ENCODE peak calls at places on chromosomes 4 and X, in eight cellular contexts. U, E, P, X, C, Q, T and M are unnamed samples.

GRCh38 chr4:151743128-151743854 is 17.5 kb downstream of the GATB start:
- DNase-seq in U (no peak), E (no peak), P (no peak), X (no peak), C (peak; percentile 25), Q (no peak), T (no peak), M (no peak)

GRCh38 chrX:51860679-51861078 is 32.7 kb upstream of the MAGED1 start:
- DNase-seq in U (no peak), E (no peak), P (no peak), X (peak; percentile 18), C (peak; percentile 48), Q (no peak), T (no peak), M (no peak)

GRCh38 chr4:176791591-176792347 is 953 bp downstream of the VEGFC start:
- DNase-seq in U (no peak), E (peak; percentile 25), P (no peak), X (peak; percentile 8), C (peak; percentile 63), Q (peak; percentile 62), T (no peak), M (peak; percentile 20)

GRCh38 chr4:184437565-184437964 is 36.8 kb downstream of the IRF2 start:
- DNase-seq in U (no peak), E (no peak), P (no peak), X (no peak), C (no peak), Q (no peak), T (no peak), M (no peak)

GRCh38 chrX:118976599-118977340 is 2.4 kb downstream of the LONRF3 start:
- DNase-seq in U (peak; percentile 58), E (peak; percentile 75), P (no peak), X (peak; percentile 68), C (no peak), Q (peak; percentile 80), T (peak; percentile 66), M (no peak)

GRCh38 chr4:8675906-8676305 is 83.3 kb downstream of the CPZ start:
- DNase-seq in U (no peak), E (no peak), P (no peak), X (no peak), C (no peak), Q (peak; percentile 26), T (no peak), M (no peak)

GRCh38 chr4:113979157-113979972 is at the start of gene ARSJ:
- DNase-seq in U (peak; percentile 64), E (peak; percentile 56), P (peak; percentile 65), X (peak; percentile 51), C (peak; percentile 86), Q (peak; percentile 81), T (peak; percentile 51), M (peak; percentile 67)

GRCh38 chr4:1043658-1044468 is 32.4 kb downstream of the FGFRL1 start:
- DNase-seq in U (peak; percentile 89), E (peak; percentile 77), P (peak; percentile 98), X (peak; percentile 85), C (peak; percentile 99), Q (peak; percentile 97), T (peak; percentile 94), M (peak; percentile 91)

GRCh38 chr4:106803107-106803506 is 233.0 kb downstream of the DKK2 start:
- DNase-seq in U (no peak), E (no peak), P (no peak), X (no peak), C (peak; percentile 10), Q (no peak), T (no peak), M (no peak)

GRCh38 chr4:91116861-91117260 is 989.7 kb downstream of the CCSER1 start:
- DNase-seq in U (no peak), E (no peak), P (no peak), X (no peak), C (peak; percentile 5), Q (no peak), T (no peak), M (peak; percentile 6)

GRCh38 chr4:337932-338758 is 531 bp downstream of the ZNF141 start:
- DNase-seq in U (peak; percentile 49), E (peak; percentile 40), P (no peak), X (no peak), C (peak; percentile 53), Q (no peak), T (peak; percentile 46), M (peak; percentile 15)

GRCh38 chr4:123869517-123870282 is 473.1 kb downstream of the SPRY1 start:
- DNase-seq in U (no peak), E (no peak), P (no peak), X (no peak), C (peak; percentile 57), Q (peak; percentile 69), T (no peak), M (no peak)

GRCh38 chrX:67732864-67733263 is 189.0 kb downstream of the AR start:
- DNase-seq in U (no peak), E (no peak), P (no peak), X (no peak), C (no peak), Q (no peak), T (no peak), M (no peak)

DNA sequence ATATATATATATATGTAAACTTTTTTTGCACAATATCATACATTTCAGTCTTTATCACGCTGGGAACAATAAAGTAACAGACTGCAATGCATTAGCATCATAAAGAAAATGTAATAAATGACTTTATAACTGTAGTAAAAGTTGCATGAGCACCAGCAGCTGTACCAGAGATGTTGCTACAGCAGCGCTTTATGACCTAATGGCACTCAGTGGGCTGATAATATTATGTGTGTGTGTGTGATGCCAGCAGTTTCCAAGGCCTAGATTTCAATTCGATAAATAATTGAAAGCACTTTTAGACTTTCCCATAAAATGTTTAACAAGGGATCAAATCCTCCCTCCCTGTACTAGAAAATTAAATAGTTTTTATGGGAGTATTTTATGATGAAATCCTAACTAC is 367.5 kb upstream of the AGA start:
- DNase-seq in U (no peak), E (no peak), P (no peak), X (no peak), C (no peak), Q (no peak), T (no peak), M (no peak)
- TF ChIP-seq CTCF in U (no peak), E (no peak), P (no peak), X (no peak), C (no peak), Q (no peak), T (no peak), M (no peak)

GRCh38 chr4:10158355-10158942 is 41.9 kb upstream of the WDR1 start:
- DNase-seq in U (no peak), E (peak; percentile 35), P (peak; percentile 10), X (no peak), C (no peak), Q (no peak), T (no peak), M (no peak)
- H3K27ac ChIP-seq in U (no peak overlapping the region), E (no peak overlapping the region), P (no peak overlapping the region), X (no peak overlapping the region), C (no peak overlapping the region), Q (peak overlapping the region; percentile 63), T (no peak overlapping the region), M (no peak overlapping the region)

GRCh38 chrX:43939187-43939926 is 33.8 kb downstream of the NDP start:
- DNase-seq in U (no peak), E (no peak), P (no peak), X (no peak), C (peak; percentile 13), Q (no peak), T (no peak), M (no peak)
- TF ChIP-seq CTCF in U (no peak), E (no peak), P (no peak), X (no peak), C (peak; percentile 8), Q (no peak), T (no peak), M (no peak)

DNA sequence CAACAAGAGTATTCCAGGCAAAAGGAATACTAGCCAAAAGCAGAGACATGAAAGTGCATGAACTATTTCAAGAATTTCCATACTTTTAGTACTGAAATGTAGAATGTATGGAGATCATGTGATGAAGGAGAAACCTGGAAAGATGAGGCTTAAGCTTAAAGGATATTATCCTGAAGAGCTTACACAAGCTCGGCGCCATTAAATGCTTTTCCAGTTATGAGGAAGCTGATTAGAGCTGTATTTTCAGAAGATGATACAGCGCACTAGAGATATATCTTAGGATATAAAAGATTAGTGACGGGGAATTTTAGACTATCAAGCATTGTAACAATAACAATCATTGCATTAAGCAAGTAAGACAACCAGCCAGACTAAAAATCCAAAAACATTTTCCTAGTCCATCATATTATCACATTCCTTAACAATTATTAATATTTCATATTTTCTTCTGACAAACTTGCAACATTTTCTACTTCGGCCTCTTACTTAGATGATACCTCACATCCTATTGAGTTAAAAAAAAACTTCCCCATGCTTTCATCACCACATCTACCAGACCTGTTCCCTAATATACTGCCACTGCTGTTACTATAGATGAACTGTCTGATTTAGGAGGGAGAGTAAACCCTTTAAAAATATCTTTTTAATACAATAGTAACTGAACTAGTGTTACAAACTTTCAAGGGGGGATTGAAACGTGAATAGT is 1.3 kb downstream of the FAM200B start:
- DNase-seq in U (no peak), E (no peak), P (no peak), X (no peak), C (no peak), Q (no peak), T (no peak), M (no peak)
- H3K27ac ChIP-seq in U (no peak overlapping the region), E (peak overlapping the region; percentile 89), P (no peak overlapping the region), X (peak overlapping the region; percentile 95), C (peak overlapping the region; percentile 92), Q (peak overlapping the region; percentile 94), T (peak overlapping the region; percentile 95), M (no peak overlapping the region)

DNA sequence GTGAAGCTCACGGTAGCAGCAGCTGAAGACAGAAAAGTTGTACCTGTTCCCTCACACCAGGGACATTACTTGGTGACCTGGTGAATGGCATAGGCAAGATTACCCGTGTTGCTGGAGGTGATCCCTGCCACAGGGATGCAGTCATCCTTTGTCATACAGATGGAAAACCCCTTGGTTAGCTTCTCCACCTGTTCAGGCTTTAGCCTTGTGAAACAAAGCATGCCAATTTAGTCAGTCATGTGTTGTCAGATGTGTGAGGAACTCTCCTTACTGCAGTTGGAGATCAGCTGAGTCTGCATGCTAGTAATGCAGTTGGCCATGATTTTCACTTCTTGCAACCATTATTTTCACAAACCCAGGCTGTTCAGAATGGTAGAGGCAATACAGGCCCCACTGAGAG is 41.0 kb downstream of the AMELX start:
- DNase-seq in U (no peak), E (no peak), P (no peak), X (no peak), C (no peak), Q (no peak), T (no peak), M (no peak)
- TF ChIP-seq CTCF in U (no peak), E (no peak), P (no peak), X (no peak), C (no peak), Q (no peak), T (no peak), M (no peak)